ENCODE peak calls at places on chromosomes 6 and 20, in four cellular contexts. B is cardiac muscle cell, Q is B cell, Y is fibroblast of mammary gland. F is an unnamed sample.

GRCh38 chr20:36267605-36268500 is 31.6 kb downstream of the AAR2 start:
- DNase-seq in B (no peak), Q (no peak), Y (no peak), F (no peak)

GRCh38 chr6:166542580-166542912 is 43.9 kb downstream of the RAMACL start:
- DNase-seq in B (no peak), Q (no peak), Y (no peak), F (no peak)

GRCh38 chr6:15501806-15502450 is 160.9 kb downstream of the DTNBP1 start:
- DNase-seq in B (peak), Q (no peak), Y (peak), F (no peak)

GRCh38 chr6:120202878-120203277 is 853.3 kb upstream of the MAN1A1 start:
- DNase-seq in B (no peak), Q (no peak), Y (peak), F (no peak)

GRCh38 chr6:127100510-127101140 is 17.8 kb upstream of the RSPO3 start:
- DNase-seq in B (peak), Q (no peak), Y (peak), F (no peak)

GRCh38 chr6:134740473-134741192 is 209.3 kb downstream of the ALDH8A1 start:
- DNase-seq in B (peak), Q (no peak), Y (peak), F (no peak)

GRCh38 chr6:166494757-166495486 is 91.6 kb downstream of the RAMACL start:
- DNase-seq in B (no peak), Q (no peak), Y (no peak), F (no peak)

GRCh38 chr6:131914967-131915751 is 36.0 kb downstream of the CCN2 start:
- DNase-seq in B (peak), Q (peak), Y (peak), F (no peak)

GRCh38 chr20:33893314-33893713 is 82.2 kb downstream of the CHMP4B start:
- DNase-seq in B (peak), Q (no peak), Y (peak), F (no peak)

GRCh38 chr6:134426623-134427022 is 108.7 kb upstream of the SGK1 start:
- DNase-seq in B (no peak), Q (no peak), Y (no peak), F (no peak)

GRCh38 chr6:100464910-100465700 is at the start of gene SIM1:
- DNase-seq in B (peak), Q (no peak), Y (peak), F (no peak)

GRCh38 chr20:58542411-58543095 is 27.4 kb upstream of the APCDD1L start:
- DNase-seq in B (no peak), Q (no peak), Y (peak), F (no peak)

GRCh38 chr20:43388267-43389081 is 69.2 kb upstream of the SRSF6 start:
- DNase-seq in B (peak), Q (no peak), Y (peak), F (no peak)

GRCh38 chr20:58651823-58652605 is 931 bp downstream of the STX16 start:
- DNase-seq in B (peak), Q (peak), Y (peak), F (peak)

GRCh38 chr6:111096246-111096645 is 8.9 kb downstream of the SLC16A10 start:
- DNase-seq in B (no peak), Q (no peak), Y (no peak), F (no peak)

GRCh38 chr6:105607624-105608392 is 204.9 kb upstream of the PREP start:
- DNase-seq in B (no peak), Q (no peak), Y (no peak), F (no peak)

GRCh38 chr6:17758113-17758512 is 51.4 kb upstream of the NUP153 start:
- DNase-seq in B (no peak), Q (no peak), Y (no peak), F (no peak)

GRCh38 chr6:6397842-6398241 is 77.4 kb upstream of the F13A1 start:
- DNase-seq in B (no peak), Q (no peak), Y (no peak), F (no peak)

GRCh38 chr6:42727084-42727601 is 4.7 kb upstream of the PRPH2 start:
- DNase-seq in B (peak), Q (no peak), Y (no peak), F (peak)

GRCh38 chr6:57109905-57110304 is 19.9 kb downstream of the ZNF451 start:
- DNase-seq in B (peak), Q (no peak), Y (peak), F (no peak)

GRCh38 chr20:13868331-13868730 is 83.5 kb downstream of the NDUFAF5 start:
- DNase-seq in B (no peak), Q (no peak), Y (peak), F (peak)

GRCh38 chr6:73236147-73236750 is 11.0 kb upstream of the KHDC1L start:
- DNase-seq in B (peak), Q (no peak), Y (peak), F (no peak)

GRCh38 chr6:35048631-35049083 is 92.5 kb downstream of the TCP11 start:
- DNase-seq in B (peak), Q (no peak), Y (peak), F (peak)

GRCh38 chr6:168127384-168127868 is 48.4 kb upstream of the FRMD1 start:
- DNase-seq in B (no peak), Q (peak), Y (no peak), F (no peak)

GRCh38 chr20:51497542-51498467 is 44.7 kb downstream of the NFATC2 start:
- DNase-seq in B (peak), Q (peak), Y (no peak), F (peak)

GRCh38 chr20:50996901-50997830 is 25.7 kb downstream of the KCNG1 start:
- DNase-seq in B (peak), Q (no peak), Y (peak), F (no peak)

GRCh38 chr6:9647599-9647998 is 767.3 kb downstream of the TFAP2A start:
- DNase-seq in B (peak), Q (no peak), Y (no peak), F (no peak)

DNA sequence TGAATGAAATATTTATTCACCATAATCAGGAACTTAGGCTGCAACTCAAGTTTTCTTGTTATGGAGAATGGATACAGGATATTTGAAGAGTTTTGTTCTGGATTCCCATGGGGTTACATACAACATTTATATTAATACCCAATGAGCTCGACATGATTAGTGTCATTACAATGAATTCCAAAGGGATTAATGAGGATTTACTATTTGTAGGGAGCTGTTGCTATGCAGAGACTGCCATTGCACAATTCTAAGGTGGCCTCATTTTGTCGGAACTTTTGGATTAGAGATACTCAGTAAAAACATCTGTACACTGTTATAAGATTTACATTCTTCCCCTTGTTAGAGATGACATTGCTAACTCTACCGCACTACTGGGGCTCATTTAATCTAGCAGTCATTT is 586.8 kb upstream of the MAP3K7 start:
- DNase-seq in B (no peak), Q (no peak), Y (no peak), F (no peak)
- TF ChIP-seq CTCF in B (no peak), Q (no peak), Y (no peak), F (no peak)

GRCh38 chr20:40532103-40532502 is 156.9 kb downstream of the MAFB start:
- DNase-seq in B (peak), Q (no peak), Y (peak), F (no peak)
- TF ChIP-seq CTCF in B (peak), Q (no peak), Y (peak), F (peak)

DNA sequence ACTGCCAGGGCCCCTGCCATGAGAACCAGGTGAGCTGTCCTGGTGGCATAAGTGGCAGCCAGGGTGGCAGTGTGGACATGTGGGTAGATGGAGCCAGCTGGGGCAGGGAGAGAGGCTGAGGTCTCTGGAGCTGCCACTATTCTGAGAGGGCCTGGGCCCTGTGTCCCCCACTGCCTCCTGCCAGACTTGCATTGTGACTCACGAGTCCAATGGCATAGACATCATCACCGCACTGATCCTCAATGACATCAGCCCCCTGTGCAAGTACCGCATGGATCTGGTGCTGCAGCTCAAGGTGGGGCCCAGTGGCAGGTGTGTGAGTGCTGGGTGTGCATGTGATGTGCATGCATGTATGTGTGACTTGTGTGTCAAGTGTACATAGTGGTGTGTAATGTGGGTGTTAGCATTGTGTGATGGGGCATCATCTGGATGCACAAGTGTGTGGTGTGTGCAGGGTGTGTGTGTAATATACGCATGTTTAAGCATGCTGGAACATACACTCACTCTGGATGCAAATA is 25.2 kb downstream of the UQCC2 start:
- DNase-seq in B (no peak), Q (peak), Y (no peak), F (no peak)
- TF ChIP-seq CTCF in B (no peak), Q (no peak), Y (no peak), F (no peak)

GRCh38 chr6:138953451-138953850 is 34.6 kb downstream of the REPS1 start:
- DNase-seq in B (peak), Q (no peak), Y (peak), F (no peak)

GRCh38 chr6:138945354-138945753 is 42.7 kb downstream of the REPS1 start:
- DNase-seq in B (no peak), Q (no peak), Y (no peak), F (no peak)

GRCh38 chr6:138948028-138948427 is 40.0 kb downstream of the REPS1 start:
- DNase-seq in B (no peak), Q (no peak), Y (peak), F (no peak)

GRCh38 chr6:138944412-138944811 is 43.6 kb downstream of the REPS1 start:
- DNase-seq in B (peak), Q (no peak), Y (peak), F (no peak)

DNA sequence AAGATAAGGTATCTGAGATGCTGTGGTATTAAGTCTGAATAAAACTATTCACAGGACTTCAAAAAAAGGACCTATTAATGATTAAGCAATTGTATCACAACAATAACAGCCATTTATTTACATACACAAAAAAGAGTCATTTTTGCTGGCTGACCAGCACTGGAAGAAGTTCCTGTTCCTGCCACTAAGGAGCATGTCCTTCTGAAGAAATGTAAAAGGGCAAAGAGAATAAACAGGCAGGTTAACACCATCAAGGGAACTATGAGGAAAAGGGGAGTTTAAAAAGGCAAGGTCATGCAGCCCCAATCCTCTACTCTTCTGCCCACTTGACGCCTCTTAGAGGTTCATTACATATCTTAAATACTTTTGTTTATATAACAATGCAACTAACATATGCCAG is 39.3 kb downstream of the REPS1 start:
- DNase-seq in B (peak), Q (no peak), Y (no peak), F (no peak)
- TF ChIP-seq CTCF in B (no peak), Q (no peak), Y (peak), F (no peak)

GRCh38 chr20:1898496-1899168 is 3.4 kb downstream of the SIRPA start:
- DNase-seq in B (peak), Q (no peak), Y (no peak), F (no peak)
- TF ChIP-seq CTCF in B (no peak), Q (no peak), Y (no peak), F (no peak)

GRCh38 chr20:62395311-62396242 is 8.7 kb downstream of the RPS21 start:
- DNase-seq in B (no peak), Q (no peak), Y (no peak), F (no peak)
- TF ChIP-seq CTCF in B (no peak), Q (no peak), Y (peak), F (no peak)

GRCh38 chr6:44002591-44003344 is 124.5 kb downstream of the MRPL14 start:
- DNase-seq in B (peak), Q (peak), Y (peak), F (peak)
- TF ChIP-seq CTCF in B (peak), Q (no peak), Y (no peak), F (no peak)

F was measured in CD14-positive monocyte.